ENCODE peak calls at places on chromosomes 5 and 9, in seven cellular contexts. S, F, N, E, V, U and M are unnamed samples.

GRCh38 chr9:4704129-4704528 is 24.8 kb downstream of the CDC37L1 start:
- DNase-seq in F (no peak), U (no peak), E (no peak), N (no peak), S (no peak), V (no peak), M (no peak)

GRCh38 chr9:8960254-8960653 is 1160.7 kb upstream of the DMAC1 start:
- DNase-seq in U (no peak), V (no peak), E (no peak), N (no peak), F (no peak), S (no peak), M (no peak)

GRCh38 chr9:133710661-133711427 is 27.3 kb downstream of the SARDH start:
- DNase-seq in E (no peak), V (no peak), F (no peak), U (no peak), S (no peak), N (peak; percentile 37), M (peak; percentile 63)

GRCh38 chr5:76385540-76385939 is 17.5 kb upstream of the IQGAP2 start:
- DNase-seq in E (no peak), U (no peak), F (no peak), V (no peak), S (no peak), N (no peak), M (no peak)

GRCh38 chr5:142109356-142110045 is 922 bp downstream of the NDFIP1 start:
- DNase-seq in S (no peak), U (peak; percentile 67), F (peak; percentile 17), N (no peak), E (peak; percentile 88), V (peak; percentile 53), M (no peak)

GRCh38 chr5:112331892-112332291 is 87.2 kb downstream of the EPB41L4A start:
- DNase-seq in S (no peak), F (no peak), U (no peak), N (no peak), V (no peak), E (no peak), M (no peak)

GRCh38 chr5:16659536-16659935 is 42.7 kb upstream of the RETREG1 start:
- DNase-seq in E (no peak), V (no peak), S (no peak), F (no peak), N (no peak), U (no peak), M (no peak)

GRCh38 chr5:58043607-58043945 is 416.3 kb downstream of the PLK2 start:
- DNase-seq in F (no peak), N (no peak), U (no peak), S (no peak), E (no peak), V (no peak), M (no peak)